ENCODE peak calls at places on chromosome 14, in five cellular contexts. One of them, this sample, is unnamed.

GRCh38 chr14:95143813-95144620 is 13.3 kb downstream of the DICER1 start:
- DNase-seq in PC-3: no peak
- DNase-seq in left ventricle myocardium inferior: no peak
- DNase-seq in IMR-90: peak
- DNase-seq in kidney epithelial cell: no peak
- DNase-seq in this sample: peak

GRCh38 chr14:103597623-103598372 is 31.2 kb upstream of the KLC1 start:
- DNase-seq in PC-3: peak
- DNase-seq in left ventricle myocardium inferior: peak
- DNase-seq in IMR-90: peak
- DNase-seq in kidney epithelial cell: peak
- DNase-seq in this sample: peak

GRCh38 chr14:72666610-72667009 is 227.3 kb downstream of the DPF3 start:
- DNase-seq in PC-3: peak
- DNase-seq in left ventricle myocardium inferior: no peak
- DNase-seq in IMR-90: peak
- DNase-seq in kidney epithelial cell: peak
- DNase-seq in this sample: peak

GRCh38 chr14:67285876-67286452 is 44.7 kb downstream of the PALS1 start:
- DNase-seq in PC-3: peak
- DNase-seq in left ventricle myocardium inferior: no peak
- DNase-seq in IMR-90: peak
- DNase-seq in kidney epithelial cell: no peak
- DNase-seq in this sample: peak

GRCh38 chr14:63563370-63564026 is 20.3 kb upstream of the PPP2R5E start:
- DNase-seq in PC-3: peak
- DNase-seq in left ventricle myocardium inferior: no peak
- DNase-seq in IMR-90: peak
- DNase-seq in kidney epithelial cell: no peak
- DNase-seq in this sample: peak

GRCh38 chr14:53027562-53027961 is 76.7 kb upstream of the FERMT2 start:
- DNase-seq in PC-3: no peak
- DNase-seq in left ventricle myocardium inferior: no peak
- DNase-seq in IMR-90: no peak
- DNase-seq in kidney epithelial cell: no peak
- DNase-seq in this sample: no peak

GRCh38 chr14:34254596-34254995 is 207.4 kb downstream of the SPTSSA start:
- DNase-seq in PC-3: no peak
- DNase-seq in left ventricle myocardium inferior: no peak
- DNase-seq in IMR-90: no peak
- DNase-seq in kidney epithelial cell: no peak
- DNase-seq in this sample: no peak

GRCh38 chr14:54347044-54347443 is 49.8 kb upstream of the CDKN3 start:
- DNase-seq in PC-3: no peak
- DNase-seq in left ventricle myocardium inferior: no peak
- DNase-seq in IMR-90: no peak
- DNase-seq in kidney epithelial cell: no peak
- DNase-seq in this sample: no peak

GRCh38 chr14:103073876-103074698 is 9.9 kb upstream of the LBHD2 start:
- DNase-seq in PC-3: no peak
- DNase-seq in left ventricle myocardium inferior: peak
- DNase-seq in IMR-90: no peak
- DNase-seq in kidney epithelial cell: no peak
- DNase-seq in this sample: peak

GRCh38 chr14:35534884-35535793 is 1.2 kb downstream of the INSM2 start:
- DNase-seq in PC-3: peak
- DNase-seq in left ventricle myocardium inferior: peak
- DNase-seq in IMR-90: peak
- DNase-seq in kidney epithelial cell: no peak
- DNase-seq in this sample: peak

GRCh38 chr14:96501383-96501745 is 818 bp upstream of the PAPOLA start:
- DNase-seq in PC-3: peak
- DNase-seq in left ventricle myocardium inferior: no peak
- DNase-seq in IMR-90: no peak
- DNase-seq in kidney epithelial cell: no peak
- DNase-seq in this sample: no peak

GRCh38 chr14:76768201-76768656 is 7.0 kb downstream of the VASH1 start:
- DNase-seq in PC-3: no peak
- DNase-seq in left ventricle myocardium inferior: peak
- DNase-seq in IMR-90: no peak
- DNase-seq in kidney epithelial cell: no peak
- DNase-seq in this sample: no peak

GRCh38 chr14:50928002-50928635 is 16.2 kb downstream of the PYGL start:
- DNase-seq in PC-3: no peak
- DNase-seq in left ventricle myocardium inferior: no peak
- DNase-seq in IMR-90: peak
- DNase-seq in kidney epithelial cell: no peak
- DNase-seq in this sample: peak

GRCh38 chr14:24941719-24942118 is 108.2 kb downstream of the STXBP6 start:
- DNase-seq in PC-3: no peak
- DNase-seq in left ventricle myocardium inferior: no peak
- DNase-seq in IMR-90: no peak
- DNase-seq in kidney epithelial cell: no peak
- DNase-seq in this sample: no peak

GRCh38 chr14:95039259-95039992 is 117.9 kb downstream of the DICER1 start:
- DNase-seq in PC-3: no peak
- DNase-seq in left ventricle myocardium inferior: no peak
- DNase-seq in IMR-90: no peak
- DNase-seq in kidney epithelial cell: no peak
- DNase-seq in this sample: no peak

GRCh38 chr14:23580152-23580926 is 1.7 kb upstream of the JPH4 start:
- DNase-seq in PC-3: no peak
- DNase-seq in left ventricle myocardium inferior: no peak
- DNase-seq in IMR-90: no peak
- DNase-seq in kidney epithelial cell: no peak
- DNase-seq in this sample: no peak

GRCh38 chr14:75803768-75804167 is 142.7 kb downstream of the TTLL5 start:
- DNase-seq in PC-3: no peak
- DNase-seq in left ventricle myocardium inferior: no peak
- DNase-seq in IMR-90: no peak
- DNase-seq in kidney epithelial cell: no peak
- DNase-seq in this sample: peak

GRCh38 chr14:36520601-36521525 is 831 bp upstream of the NKX2-1 start:
- DNase-seq in PC-3: peak
- DNase-seq in left ventricle myocardium inferior: no peak
- DNase-seq in IMR-90: peak
- DNase-seq in kidney epithelial cell: no peak
- DNase-seq in this sample: no peak

GRCh38 chr14:68364823-68365222 is 428.0 kb downstream of the ZFP36L1 start:
- DNase-seq in PC-3: no peak
- DNase-seq in left ventricle myocardium inferior: no peak
- DNase-seq in IMR-90: no peak
- DNase-seq in kidney epithelial cell: peak
- DNase-seq in this sample: no peak

GRCh38 chr14:68362841-68363240 is 430.0 kb downstream of the ZFP36L1 start:
- DNase-seq in PC-3: no peak
- DNase-seq in left ventricle myocardium inferior: no peak
- DNase-seq in IMR-90: no peak
- DNase-seq in kidney epithelial cell: no peak
- DNase-seq in this sample: no peak

GRCh38 chr14:68363401-68363800 is 429.5 kb downstream of the ZFP36L1 start:
- DNase-seq in PC-3: no peak
- DNase-seq in left ventricle myocardium inferior: no peak
- DNase-seq in IMR-90: no peak
- DNase-seq in kidney epithelial cell: no peak
- DNase-seq in this sample: no peak

GRCh38 chr14:68365228-68365627 is 427.6 kb downstream of the ZFP36L1 start:
- DNase-seq in PC-3: peak
- DNase-seq in left ventricle myocardium inferior: no peak
- DNase-seq in IMR-90: peak
- DNase-seq in kidney epithelial cell: no peak
- DNase-seq in this sample: peak

DNA sequence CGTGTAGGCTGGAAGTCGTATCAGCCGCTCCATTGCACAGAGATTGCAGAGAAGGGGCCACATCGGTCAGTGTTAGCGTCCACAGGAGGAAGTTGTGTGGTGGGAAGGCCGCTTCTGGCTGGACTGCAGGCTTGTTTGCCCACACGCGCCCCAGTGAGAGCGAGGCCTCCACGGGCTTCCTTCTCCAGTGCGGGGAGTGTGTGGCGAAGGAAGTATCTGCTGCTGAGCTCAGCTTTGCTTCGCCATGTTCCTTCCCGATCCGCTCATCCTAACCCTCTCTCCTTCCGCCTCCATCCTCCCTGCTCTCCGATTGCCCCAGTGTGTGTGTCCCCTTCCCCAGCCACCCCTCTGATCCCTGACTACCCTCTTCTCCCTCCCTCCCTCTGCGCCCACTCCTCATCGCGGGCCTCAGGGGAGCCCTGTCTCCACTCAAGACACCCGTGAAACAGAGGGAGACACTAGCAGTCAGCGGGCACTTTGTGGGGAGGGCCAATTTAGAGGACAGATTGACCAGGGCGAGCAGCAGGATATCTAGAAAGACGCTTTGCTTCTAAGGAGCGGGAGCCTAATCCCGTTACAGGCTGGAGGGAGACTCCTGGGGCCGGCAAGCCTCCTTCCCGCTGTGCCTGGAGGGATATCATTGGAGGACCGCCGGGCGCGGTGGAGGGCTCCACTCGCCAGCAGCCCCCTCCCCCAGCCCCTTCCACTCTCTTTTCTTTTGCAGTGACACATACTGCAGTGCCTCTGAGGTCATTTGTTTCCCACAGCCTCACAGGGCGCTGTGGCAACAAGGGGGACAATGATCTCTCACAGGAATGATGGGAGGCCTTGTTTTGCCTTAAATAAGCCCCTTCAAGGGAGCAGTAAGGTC is 428.8 kb downstream of the ZFP36L1 start:
- DNase-seq in PC-3: no peak
- DNase-seq in left ventricle myocardium inferior: peak
- DNase-seq in IMR-90: peak
- DNase-seq in kidney epithelial cell: peak
- DNase-seq in this sample: peak
- TF ChIP-seq CTCF in PC-3: no peak
- TF ChIP-seq CTCF in left ventricle myocardium inferior: no peak
- TF ChIP-seq CTCF in IMR-90: no peak
- TF ChIP-seq CTCF in kidney epithelial cell: no peak
- TF ChIP-seq CTCF in this sample: no peak

GRCh38 chr14:101707863-101708620 is 53.5 kb upstream of the PPP2R5C start:
- DNase-seq in PC-3: no peak
- DNase-seq in left ventricle myocardium inferior: no peak
- DNase-seq in IMR-90: no peak
- DNase-seq in kidney epithelial cell: no peak
- DNase-seq in this sample: no peak

GRCh38 chr14:101707285-101707842 is 54.1 kb upstream of the PPP2R5C start:
- DNase-seq in PC-3: peak
- DNase-seq in left ventricle myocardium inferior: no peak
- DNase-seq in IMR-90: peak
- DNase-seq in kidney epithelial cell: peak
- DNase-seq in this sample: peak

GRCh38 chr14:101708853-101709532 is 52.5 kb upstream of the PPP2R5C start:
- DNase-seq in PC-3: no peak
- DNase-seq in left ventricle myocardium inferior: no peak
- DNase-seq in IMR-90: no peak
- DNase-seq in kidney epithelial cell: no peak
- DNase-seq in this sample: no peak

GRCh38 chr14:101705733-101706508 is 55.6 kb upstream of the PPP2R5C start:
- DNase-seq in PC-3: peak
- DNase-seq in left ventricle myocardium inferior: peak
- DNase-seq in IMR-90: no peak
- DNase-seq in kidney epithelial cell: no peak
- DNase-seq in this sample: peak

DNA sequence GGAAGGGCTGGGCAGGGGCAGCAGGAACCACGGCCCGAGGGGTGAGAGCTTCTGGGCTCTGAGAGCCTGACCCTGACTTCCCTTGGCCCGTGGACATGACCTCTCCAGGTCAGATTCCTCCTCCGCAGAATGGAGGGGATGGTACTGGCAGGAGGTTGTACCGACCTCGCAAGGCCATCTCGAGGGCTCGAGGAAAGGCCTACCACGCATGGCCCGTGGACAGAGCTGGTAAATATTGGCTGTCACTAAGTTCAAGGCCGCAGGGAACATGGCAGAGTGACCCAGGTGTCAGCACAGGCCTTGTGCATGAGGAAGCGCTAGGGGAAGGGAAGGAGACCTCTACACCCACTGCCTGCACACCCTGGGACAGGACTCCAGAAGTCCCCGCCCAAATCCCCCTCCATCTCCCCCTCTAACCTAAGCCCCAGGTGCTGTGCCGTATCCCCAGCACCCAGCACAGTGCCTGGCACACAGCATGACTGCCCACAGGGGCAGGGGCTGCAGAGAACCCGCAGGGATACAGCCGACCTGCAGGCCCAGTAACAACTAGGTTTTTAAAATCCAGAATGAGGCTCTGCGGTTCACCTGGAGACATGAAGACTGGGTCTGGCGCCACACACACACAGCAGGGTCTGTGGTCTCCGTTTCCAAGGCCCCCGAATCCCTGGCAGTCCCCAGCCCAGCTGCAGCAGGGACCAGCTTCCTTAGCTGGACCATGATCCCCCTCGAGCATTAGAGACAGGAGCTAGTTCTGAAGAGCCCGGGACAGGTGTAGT is 54.8 kb upstream of the PPP2R5C start:
- DNase-seq in PC-3: no peak
- DNase-seq in left ventricle myocardium inferior: no peak
- DNase-seq in IMR-90: no peak
- DNase-seq in kidney epithelial cell: no peak
- DNase-seq in this sample: no peak
- H3K4me3 ChIP-seq in PC-3: no peak
- H3K4me3 ChIP-seq in left ventricle myocardium inferior: peak
- H3K4me3 ChIP-seq in IMR-90: no peak
- H3K4me3 ChIP-seq in kidney epithelial cell: no peak
- H3K4me3 ChIP-seq in this sample: no peak

GRCh38 chr14:88554458-88555286 is at the start of gene PTPN21:
- DNase-seq in PC-3: peak
- DNase-seq in left ventricle myocardium inferior: peak
- DNase-seq in IMR-90: peak
- DNase-seq in kidney epithelial cell: no peak
- DNase-seq in this sample: peak
- TF ChIP-seq CTCF in PC-3: no peak
- TF ChIP-seq CTCF in left ventricle myocardium inferior: no peak
- TF ChIP-seq CTCF in IMR-90: peak
- TF ChIP-seq CTCF in kidney epithelial cell: no peak
- TF ChIP-seq CTCF in this sample: no peak

GRCh38 chr14:59871166-59871495 is 555 bp upstream of the RTN1 start:
- DNase-seq in PC-3: no peak
- DNase-seq in left ventricle myocardium inferior: no peak
- DNase-seq in IMR-90: no peak
- DNase-seq in kidney epithelial cell: no peak
- DNase-seq in this sample: no peak
- H3K4me3 ChIP-seq in PC-3: peak
- H3K4me3 ChIP-seq in left ventricle myocardium inferior: peak
- H3K4me3 ChIP-seq in IMR-90: peak
- H3K4me3 ChIP-seq in kidney epithelial cell: peak
- H3K4me3 ChIP-seq in this sample: peak

DNA sequence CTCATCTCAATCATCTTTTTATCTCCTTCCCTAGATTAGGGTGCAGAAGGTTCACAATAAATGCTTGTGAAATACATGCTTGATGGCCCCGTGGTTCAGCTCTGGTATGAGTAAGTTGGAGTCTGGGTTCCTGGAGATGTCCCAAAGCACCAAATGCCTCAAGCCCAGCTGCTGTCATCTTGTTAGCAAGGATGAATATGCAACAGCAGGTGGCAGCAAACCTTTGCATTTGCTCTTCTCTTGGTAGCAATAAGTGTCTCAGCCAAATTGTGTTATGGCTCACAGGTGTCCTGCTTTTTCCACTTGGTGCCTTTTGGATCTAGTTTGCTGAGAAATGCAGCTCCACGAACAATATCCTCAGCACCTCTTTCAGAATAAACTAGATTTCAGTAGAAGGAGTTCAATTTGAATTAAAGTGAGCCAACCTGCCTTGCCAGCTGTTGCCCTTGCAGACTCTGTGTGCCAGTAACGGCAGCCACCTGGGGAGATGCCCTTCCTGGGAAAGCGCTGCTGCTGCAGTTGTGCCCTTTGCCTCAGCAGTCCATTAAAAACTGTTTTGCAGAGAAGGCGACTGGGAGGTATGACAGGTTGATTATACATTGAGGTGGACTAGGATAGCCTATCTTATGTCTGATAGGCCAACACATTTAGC is 417.3 kb downstream of the SNAPC1 start:
- DNase-seq in PC-3: peak
- DNase-seq in left ventricle myocardium inferior: peak
- DNase-seq in IMR-90: peak
- DNase-seq in kidney epithelial cell: peak
- DNase-seq in this sample: peak
- TF ChIP-seq CTCF in PC-3: peak
- TF ChIP-seq CTCF in left ventricle myocardium inferior: peak
- TF ChIP-seq CTCF in IMR-90: peak
- TF ChIP-seq CTCF in kidney epithelial cell: peak
- TF ChIP-seq CTCF in this sample: peak